ENCODE peak calls at places on chromosomes 6 and 20, in seven cellular contexts. E, N, C, S, Q, F and T are unnamed samples.

GRCh38 chr6:155269765-155270164 is 6.0 kb downstream of the CLDN20 start:
- DNase-seq in S (no peak), Q (no peak), E (no peak), C (no peak), F (no peak), N (no peak), T (no peak)

GRCh38 chr20:25142435-25142834 is 53.1 kb upstream of the ENTPD6 start:
- DNase-seq in Q (no peak), N (no peak), F (no peak), S (no peak), E (no peak), C (no peak), T (no peak)

GRCh38 chr6:134706153-134706552 is 243.7 kb downstream of the ALDH8A1 start:
- DNase-seq in C (no peak), S (no peak), Q (no peak), F (peak), E (no peak), N (no peak), T (no peak)

GRCh38 chr6:141309295-141309694 is 823.4 kb upstream of the GJE1 start:
- DNase-seq in N (no peak), F (no peak), E (no peak), Q (no peak), S (no peak), C (no peak), T (no peak)

GRCh38 chr20:48921168-48921882 is at the start of gene ARFGEF2:
- DNase-seq in S (peak), C (peak), E (peak), F (peak), N (peak), Q (peak), T (peak)

GRCh38 chr20:29742699-29743100 is 1514.8 kb upstream of the DEFB115 start:
- DNase-seq in S (no peak), N (no peak), C (no peak), Q (no peak), F (no peak), E (no peak), T (peak)

GRCh38 chr20:19012671-19013070 is 199.1 kb downstream of the SCP2D1 start:
- DNase-seq in N (no peak), C (no peak), F (no peak), S (no peak), Q (no peak), E (peak), T (no peak)

GRCh38 chr6:72267470-72267869 is 354.4 kb upstream of the KCNQ5 start:
- DNase-seq in C (no peak), F (no peak), E (no peak), N (no peak), S (no peak), Q (no peak), T (no peak)

GRCh38 chr6:132764370-132764769 is 6.7 kb upstream of the VNN2 start:
- DNase-seq in E (no peak), N (no peak), F (peak), S (peak), C (peak), Q (no peak), T (no peak)

GRCh38 chr6:55578537-55579363 is at the start of gene HMGCLL1:
- DNase-seq in F (peak), E (no peak), S (peak), C (peak), N (no peak), Q (no peak), T (peak)

GRCh38 chr6:115898246-115898645 is 162.4 kb downstream of the FRK start:
- DNase-seq in F (no peak), E (no peak), N (no peak), S (no peak), Q (no peak), C (no peak), T (no peak)

GRCh38 chr6:129175066-129175465 is 292.1 kb downstream of the LAMA2 start:
- DNase-seq in E (no peak), F (no peak), S (no peak), Q (no peak), N (no peak), C (no peak), T (no peak)

GRCh38 chr6:2875840-2876207 is 27.3 kb downstream of the SERPINB9 start:
- DNase-seq in C (peak), F (peak), S (peak), E (no peak), Q (peak), N (peak), T (peak)

GRCh38 chr6:133986942-133987341 is 33.9 kb downstream of the TBPL1 start:
- DNase-seq in N (no peak), C (no peak), F (no peak), S (no peak), Q (no peak), E (no peak), T (no peak)

GRCh38 chr6:159914565-159914923 is 23.8 kb downstream of the MAS1 start:
- DNase-seq in N (no peak), E (no peak), Q (no peak), F (no peak), C (no peak), S (no peak), T (no peak)

GRCh38 chr20:34143951-34144350 is 31.9 kb upstream of the EIF2S2 start:
- DNase-seq in C (peak), S (no peak), F (no peak), N (no peak), E (no peak), Q (no peak), T (no peak)

GRCh38 chr6:103854059-103854458 is 1005.7 kb downstream of the HACE1 start:
- DNase-seq in F (peak), Q (no peak), S (no peak), E (no peak), N (no peak), C (no peak), T (no peak)

GRCh38 chr6:83467620-83468036 is 36.8 kb upstream of the ME1 start:
- DNase-seq in C (no peak), N (no peak), F (no peak), Q (no peak), E (no peak), S (no peak), T (no peak)

GRCh38 chr6:153328194-153328593 is 197.1 kb upstream of the RGS17 start:
- DNase-seq in S (no peak), Q (no peak), C (no peak), N (no peak), E (no peak), F (no peak), T (no peak)

GRCh38 chr6:162999575-163000285 is 272.0 kb downstream of the PACRG start:
- DNase-seq in F (no peak), S (no peak), C (no peak), Q (no peak), N (no peak), E (no peak), T (no peak)

GRCh38 chr20:34708621-34709043 is 4.5 kb downstream of the TP53INP2 start:
- DNase-seq in E (no peak), Q (peak), F (peak), N (peak), C (peak), S (peak), T (peak)

GRCh38 chr6:8029243-8029870 is 34.8 kb downstream of the BLOC1S5 start:
- DNase-seq in N (no peak), S (no peak), F (peak), Q (no peak), E (no peak), C (peak), T (no peak)

GRCh38 chr6:133062077-133062476 is 179.1 kb upstream of the EYA4 start:
- DNase-seq in F (no peak), C (no peak), N (no peak), E (no peak), S (no peak), Q (no peak), T (no peak)

GRCh38 chr20:57047281-57048026 is 219.0 kb downstream of the BMP7 start:
- DNase-seq in E (no peak), C (no peak), N (no peak), Q (no peak), S (no peak), F (no peak), T (no peak)

GRCh38 chr6:13375360-13375878 is 47.1 kb upstream of the TBC1D7 start:
- DNase-seq in Q (no peak), S (no peak), C (no peak), E (no peak), N (peak), F (no peak), T (peak)

GRCh38 chr20:47922280-47922675 is 137.0 kb upstream of the SULF2 start:
- DNase-seq in E (no peak), F (no peak), S (no peak), N (no peak), C (no peak), Q (no peak), T (no peak)

GRCh38 chr6:136039185-136039584 is 187.7 kb downstream of the PDE7B start:
- DNase-seq in S (no peak), C (peak), N (no peak), F (no peak), E (no peak), Q (no peak), T (no peak)

GRCh38 chr6:138493413-138493812 is 5.9 kb downstream of the NHSL1 start:
- DNase-seq in S (no peak), Q (no peak), F (peak), N (no peak), C (no peak), E (no peak), T (no peak)

GRCh38 chr6:15447546-15448232 is 201.8 kb downstream of the JARID2 start:
- DNase-seq in E (no peak), C (no peak), S (no peak), F (peak), N (no peak), Q (no peak), T (no peak)

GRCh38 chr6:15444081-15444731 is 198.3 kb downstream of the JARID2 start:
- DNase-seq in S (no peak), C (no peak), E (no peak), N (no peak), Q (no peak), F (no peak), T (no peak)

GRCh38 chr6:15442467-15442866 is 196.6 kb downstream of the JARID2 start:
- DNase-seq in Q (no peak), C (no peak), F (no peak), N (no peak), S (no peak), E (no peak), T (no peak)

GRCh38 chr6:15443119-15443518 is 197.2 kb downstream of the JARID2 start:
- DNase-seq in F (no peak), Q (no peak), N (no peak), S (no peak), C (peak), E (no peak), T (no peak)

DNA sequence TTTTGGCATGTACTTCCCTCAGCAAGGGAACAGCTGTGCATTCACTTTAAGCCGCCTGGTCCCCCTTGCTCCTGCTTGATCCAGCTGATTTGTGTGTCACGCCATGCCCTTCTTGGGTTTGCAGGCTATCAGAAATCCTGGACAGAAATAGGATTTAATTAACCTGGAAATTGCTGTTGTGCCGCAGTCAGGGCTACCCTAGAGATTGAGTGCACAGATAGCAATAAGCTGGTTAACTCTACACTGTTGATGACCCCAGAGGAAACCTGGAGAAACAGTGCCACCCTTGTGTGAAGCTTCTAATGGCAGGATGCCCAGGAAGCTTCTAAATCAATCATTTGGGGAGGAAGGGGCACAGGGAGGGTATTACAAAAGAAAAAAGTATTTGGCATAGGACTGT is 199.0 kb downstream of the JARID2 start:
- DNase-seq in N (no peak), S (no peak), F (no peak), Q (no peak), E (no peak), C (no peak), T (no peak)
- TF ChIP-seq CTCF in N (no peak), S (no peak), F (peak), Q (no peak), E (no peak), C (no peak), T (peak)

DNA sequence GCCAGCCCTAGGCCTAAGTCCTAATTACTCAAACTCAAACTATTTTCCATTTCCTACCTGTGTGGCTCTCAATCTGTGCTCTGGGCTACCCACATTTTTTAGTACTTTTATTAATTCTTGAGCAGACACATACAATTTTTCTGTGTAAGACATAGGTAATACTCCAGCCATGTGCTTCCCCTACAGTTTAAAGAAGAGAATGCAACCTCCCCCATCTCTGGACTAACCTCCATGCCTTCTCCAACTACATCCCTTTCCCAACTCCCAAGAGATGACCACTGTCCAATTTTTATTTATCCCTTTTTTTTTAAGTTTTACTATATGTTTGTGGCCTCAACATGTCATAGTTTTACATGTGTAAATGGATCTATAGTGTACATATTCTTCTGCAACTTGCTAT is 5.8 kb downstream of the HMGN4 start:
- DNase-seq in F (no peak), S (no peak), C (peak), N (no peak), E (no peak), Q (no peak), T (no peak)
- TF ChIP-seq CTCF in F (peak), S (peak), C (peak), N (peak), E (no peak), Q (peak), T (peak)

GRCh38 chr6:169579712-169580111 is 122.1 kb downstream of the WDR27 start:
- DNase-seq in S (no peak), C (no peak), Q (no peak), N (no peak), F (no peak), E (no peak), T (no peak)

GRCh38 chr6:169574420-169574819 is 127.4 kb downstream of the WDR27 start:
- DNase-seq in C (no peak), Q (no peak), S (no peak), F (no peak), E (no peak), N (no peak), T (no peak)

GRCh38 chr6:169575365-169575764 is 126.5 kb downstream of the WDR27 start:
- DNase-seq in C (peak), Q (no peak), E (no peak), S (no peak), F (no peak), N (no peak), T (no peak)

GRCh38 chr6:169577974-169578373 is 123.9 kb downstream of the WDR27 start:
- DNase-seq in Q (no peak), S (no peak), E (no peak), N (no peak), C (peak), F (no peak), T (no peak)

GRCh38 chr6:169577236-169577635 is 124.6 kb downstream of the WDR27 start:
- DNase-seq in F (no peak), N (no peak), E (no peak), S (no peak), C (no peak), Q (no peak), T (no peak)
- TF ChIP-seq CTCF in F (no peak), N (no peak), E (no peak), S (no peak), C (no peak), Q (no peak), T (no peak)

GRCh38 chr6:73309534-73309783 is 44.6 kb downstream of the DPPA5 start:
- DNase-seq in Q (no peak), E (no peak), F (no peak), C (no peak), N (no peak), S (no peak), T (no peak)

GRCh38 chr6:73309784-73310502 is 44.1 kb downstream of the DPPA5 start:
- DNase-seq in C (peak), E (no peak), S (peak), N (peak), F (peak), Q (peak), T (peak)

GRCh38 chr6:73314577-73315492 is 39.2 kb downstream of the DPPA5 start:
- DNase-seq in N (no peak), S (no peak), Q (no peak), C (no peak), F (no peak), E (no peak), T (no peak)

DNA sequence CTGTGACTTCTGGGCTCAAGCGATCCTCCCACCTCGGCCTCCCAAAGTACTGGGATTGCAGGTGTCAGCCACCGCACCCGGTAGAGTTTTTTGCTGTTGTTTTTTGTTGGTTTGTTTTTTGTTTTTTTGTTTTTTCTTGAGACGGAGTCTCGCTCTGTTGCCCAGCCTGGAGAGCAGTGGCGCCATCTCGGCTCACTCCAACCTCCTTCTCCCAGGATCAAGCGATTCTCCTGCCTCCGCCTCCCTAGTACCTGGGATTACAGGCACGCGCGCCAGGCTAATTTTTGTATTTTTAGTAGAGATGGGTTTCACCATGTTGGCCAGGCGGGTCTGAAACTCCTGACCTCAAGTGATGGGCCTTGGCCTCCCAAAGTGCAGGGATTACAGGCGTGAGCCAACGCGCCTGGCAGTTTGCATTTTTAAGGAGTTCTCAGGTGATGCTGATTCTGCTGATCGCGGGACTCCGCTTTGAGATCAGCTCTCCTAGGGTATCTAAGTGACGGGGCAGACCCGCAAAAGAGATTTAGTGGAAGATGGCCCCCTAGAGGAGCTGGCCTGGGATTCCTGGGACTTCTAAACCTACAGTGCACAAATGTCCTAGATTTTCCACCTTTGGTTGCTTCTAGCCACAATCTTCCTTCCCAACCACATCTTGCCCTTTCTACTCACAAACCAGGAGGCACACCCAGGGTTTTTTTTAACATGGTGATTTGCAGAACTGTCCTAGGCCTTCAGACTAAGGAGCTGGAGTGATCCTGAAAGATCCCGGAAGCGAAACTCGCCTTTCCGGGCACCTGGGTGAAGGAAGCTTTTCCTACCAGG is 45.2 kb downstream of the DPPA5 start:
- DNase-seq in C (peak), F (peak), N (no peak), E (no peak), S (peak), Q (no peak), T (no peak)
- TF ChIP-seq CTCF in C (no peak), F (peak), N (no peak), E (no peak), S (no peak), Q (no peak), T (no peak)

DNA sequence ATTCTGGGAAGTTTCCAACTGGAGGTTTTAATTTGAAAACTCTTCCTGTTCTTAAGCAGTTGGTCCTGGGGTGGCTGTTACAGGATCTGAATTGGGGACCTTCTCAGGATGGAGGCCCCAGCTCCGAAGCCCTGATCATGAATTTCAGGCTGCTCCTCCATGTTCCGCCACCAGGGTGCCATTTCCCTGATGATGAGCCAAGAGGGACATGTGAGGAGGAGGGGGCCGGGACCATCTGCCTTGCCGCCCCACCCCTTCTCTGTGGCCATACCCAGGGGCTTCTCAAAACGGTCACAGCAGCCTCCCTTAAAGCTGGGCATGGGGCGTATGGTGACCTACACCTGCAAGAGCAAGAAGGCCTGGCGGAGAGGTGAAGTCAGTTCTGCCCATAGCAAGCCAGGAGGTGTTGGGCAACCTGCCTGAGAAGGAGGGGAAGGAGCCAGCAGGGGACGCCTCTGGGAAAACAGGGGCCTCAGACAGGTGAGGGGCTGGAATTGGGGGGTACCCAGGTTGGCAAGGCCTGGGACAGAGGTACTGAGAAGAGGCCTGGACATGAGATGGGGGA is 3.6 kb upstream of the BAK1 start:
- DNase-seq in N (peak), C (no peak), Q (peak), E (no peak), S (peak), F (peak), T (no peak)
- TF ChIP-seq CTCF in N (peak), C (peak), Q (no peak), E (no peak), S (peak), F (peak), T (no peak)

DNA sequence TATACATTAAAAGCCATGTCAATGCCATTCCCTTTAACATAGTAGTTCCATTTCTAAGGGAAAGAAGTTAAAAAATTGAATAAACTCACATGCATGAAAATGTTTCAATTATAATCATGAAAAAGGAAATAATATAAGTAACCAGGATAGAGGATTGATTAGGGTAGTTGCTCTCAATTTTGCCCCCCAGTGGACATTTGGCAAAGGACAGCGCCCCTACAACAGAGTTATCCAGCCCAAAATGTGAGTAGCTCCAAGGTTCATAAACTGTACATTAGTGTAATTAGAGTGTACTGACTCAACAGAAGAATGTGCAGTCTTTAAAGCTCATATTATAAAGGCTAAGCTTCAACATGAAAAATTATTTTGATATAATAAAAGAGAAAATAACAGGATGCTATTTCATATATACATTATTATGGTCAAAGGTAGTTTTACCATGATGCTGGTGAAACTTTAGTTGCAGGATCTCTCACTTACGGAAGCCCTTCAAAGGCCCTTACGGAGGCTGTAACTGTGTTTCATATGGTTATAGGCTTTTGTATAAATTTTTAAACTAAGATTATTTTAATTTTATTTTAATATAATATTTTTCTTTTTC is 403.4 kb downstream of the PLCB1 start:
- DNase-seq in S (peak), N (peak), Q (no peak), C (peak), F (peak), E (no peak), T (peak)
- TF ChIP-seq CTCF in S (peak), N (peak), Q (no peak), C (peak), F (peak), E (no peak), T (peak)

GRCh38 chr6:131281471-131282270 is 146.4 kb downstream of the AKAP7 start:
- DNase-seq in Q (peak), S (peak), E (no peak), N (peak), F (peak), C (peak), T (peak)
- TF ChIP-seq CTCF in Q (no peak), S (no peak), E (no peak), N (no peak), F (no peak), C (no peak), T (no peak)

GRCh38 chr6:151269318-151269995 is 29.7 kb downstream of the AKAP12 start:
- DNase-seq in C (peak), N (no peak), S (no peak), Q (no peak), F (no peak), E (no peak), T (no peak)
- TF ChIP-seq CTCF in C (no peak), N (no peak), S (no peak), Q (no peak), F (no peak), E (no peak), T (no peak)

GRCh38 chr6:143060354-143060805 is 309 bp upstream of the AIG1 start:
- DNase-seq in N (peak), S (peak), Q (peak), C (peak), F (peak), E (peak), T (peak)
- TF ChIP-seq CTCF in N (no peak), S (no peak), Q (no peak), C (no peak), F (peak), E (no peak), T (peak)